ENCODE peak calls at places on chromosomes 7 and 10, in seven cellular contexts. J is activated gamma-delta T cell treated with anti-CD3 and anti-CD28 coated beads, Interleukin-2, amount 50 U/mL, for 16 hours; D is activated effector memory CD4-positive, alpha-beta T cell treated with Interleukin-2 at 50 U/mL for 16 hours; S is cardiac muscle cell; M is activated CD4-positive, CD25-positive, alpha-beta regulatory T cell treated with anti-CD3 and anti-CD28 coated beads, Interleukin-2, amount 50 U/mL, for 72 hours; F is Daoy; P is activated CD4-positive, alpha-beta T cell treated with anti-CD3 and anti-CD28 coated beads, Interleukin-2, amount 50 U/mL, for 48 hours. O is an unnamed sample.

GRCh38 chr10:133278577-133279265 is 2.1 kb upstream of the ADAM8 start:
- DNase-seq in J (no peak), D (peak; percentile 65), S (peak; percentile 70), M (peak; percentile 64), F (peak; percentile 77), P (peak; percentile 68), O (peak; percentile 89)

GRCh38 chr7:94698275-94698674 is 42.3 kb upstream of the SGCE start:
- DNase-seq in J (no peak), D (no peak), S (peak; percentile 89), M (no peak), F (peak; percentile 52), P (no peak), O (peak; percentile 86)

GRCh38 chr10:104678658-104679057 is 37.6 kb downstream of the SORCS3 start:
- DNase-seq in J (no peak), D (no peak), S (no peak), M (no peak), F (no peak), P (no peak), O (peak; percentile 9)

GRCh38 chr10:86599729-86600128 is 54.6 kb upstream of the OPN4 start:
- DNase-seq in J (no peak), D (no peak), S (no peak), M (no peak), F (peak; percentile 29), P (no peak), O (no peak)

GRCh38 chr10:88542522-88542921 is 40.6 kb downstream of the RNLS start:
- DNase-seq in J (no peak), D (no peak), S (peak; percentile 72), M (no peak), F (no peak), P (no peak), O (no peak)

GRCh38 chr10:28302012-28302667 is 724 bp downstream of the MPP7 start:
- DNase-seq in J (no peak), D (no peak), S (peak; percentile 43), M (no peak), F (no peak), P (no peak), O (no peak)

GRCh38 chr10:105793071-105793470 is 1152.0 kb downstream of the SORCS3 start:
- DNase-seq in J (no peak), D (no peak), S (no peak), M (no peak), F (no peak), P (no peak), O (peak; percentile 13)

GRCh38 chr7:155440018-155440410 is 17.9 kb upstream of the EN2 start:
- DNase-seq in J (no peak), D (no peak), S (no peak), M (no peak), F (no peak), P (no peak), O (no peak)

GRCh38 chr10:78934499-78934898 is 134.3 kb upstream of the ZMIZ1 start:
- DNase-seq in J (no peak), D (no peak), S (no peak), M (no peak), F (peak; percentile 54), P (no peak), O (peak; percentile 37)

GRCh38 chr10:123998197-123999141 is 94.9 kb downstream of the CHST15 start:
- DNase-seq in J (no peak), D (no peak), S (no peak), M (no peak), F (no peak), P (no peak), O (no peak)

GRCh38 chr7:23136216-23136615 is 30.6 kb downstream of the KLHL7 start:
- DNase-seq in J (no peak), D (no peak), S (no peak), M (no peak), F (no peak), P (no peak), O (no peak)

GRCh38 chr7:123682690-123683089 is 27.0 kb downstream of the LMOD2 start:
- DNase-seq in J (no peak), D (no peak), S (peak; percentile 80), M (no peak), F (peak; percentile 35), P (no peak), O (peak; percentile 56)

GRCh38 chr10:100282907-100283306 is 3.6 kb downstream of the BLOC1S2 start:
- DNase-seq in J (no peak), D (no peak), S (no peak), M (no peak), F (no peak), P (no peak), O (no peak)

GRCh38 chr10:129277080-129277479 is 190.0 kb upstream of the MGMT start:
- DNase-seq in J (no peak), D (no peak), S (no peak), M (no peak), F (no peak), P (no peak), O (no peak)

GRCh38 chr10:125154529-125154928 is 5.8 kb downstream of the CTBP2 start:
- DNase-seq in J (no peak), D (no peak), S (no peak), M (no peak), F (no peak), P (no peak), O (no peak)

GRCh38 chr10:104151737-104152136 is 29.8 kb downstream of the SFR1 start:
- DNase-seq in J (no peak), D (no peak), S (no peak), M (no peak), F (no peak), P (no peak), O (no peak)

GRCh38 chr10:71741671-71742070 is 22.1 kb upstream of the C10orf105 start:
- DNase-seq in J (no peak), D (no peak), S (no peak), M (no peak), F (no peak), P (no peak), O (no peak)

GRCh38 chr7:113199841-113200240 is 81.5 kb upstream of the SMIM30 start:
- DNase-seq in J (no peak), D (no peak), S (peak; percentile 55), M (no peak), F (no peak), P (no peak), O (peak; percentile 63)

GRCh38 chr10:122847782-122848604 is 2.3 kb upstream of the CUZD1 start:
- DNase-seq in J (no peak), D (no peak), S (no peak), M (no peak), F (peak; percentile 19), P (no peak), O (peak; percentile 33)

GRCh38 chr7:108452707-108453106 is 3.5 kb downstream of the NRCAM start:
- DNase-seq in J (no peak), D (no peak), S (peak; percentile 65), M (no peak), F (peak; percentile 33), P (no peak), O (peak; percentile 20)